ENCODE peak calls at places on chromosomes 2 and 18, in seven cellular contexts. F is mammary epithelial cell, C is GM23248, D is endothelial cell of umbilical vein, P is hepatocyte, Y is keratinocyte, N is astrocyte. M is an unnamed sample.
A peak's percentile ranks its signal among the peaks of the same experiment; 100 is the strongest.

GRCh38 chr2:11122380-11122779 is 32.9 kb upstream of the SLC66A3 start:
- DNase-seq in F (peak; percentile 50), C (no peak), D (no peak), P (no peak), Y (no peak), N (no peak), M (no peak)

GRCh38 chr2:127422631-127423475 is 4.6 kb downstream of the PROC start:
- DNase-seq in F (no peak), C (peak; percentile 39), D (peak; percentile 11), P (peak; percentile 76), Y (no peak), N (no peak), M (peak; percentile 79)

GRCh38 chr18:9870431-9871023 is 15.2 kb upstream of the TXNDC2 start:
- DNase-seq in F (no peak), C (no peak), D (no peak), P (no peak), Y (no peak), N (no peak), M (no peak)

GRCh38 chr18:10086458-10086857 is 172.6 kb downstream of the VAPA start:
- DNase-seq in F (peak; percentile 20), C (no peak), D (no peak), P (peak; percentile 24), Y (no peak), N (no peak), M (peak; percentile 69)

GRCh38 chr2:109129921-109130725 is 1.1 kb downstream of the SH3RF3 start:
- DNase-seq in F (no peak), C (peak; percentile 49), D (peak; percentile 47), P (no peak), Y (no peak), N (peak; percentile 7), M (peak; percentile 34)

GRCh38 chr18:63161032-63161727 is 158.4 kb downstream of the BCL2 start:
- DNase-seq in F (no peak), C (no peak), D (no peak), P (no peak), Y (no peak), N (no peak), M (no peak)

GRCh38 chr2:157825885-157826284 is 50.2 kb downstream of the ACVR1 start:
- DNase-seq in F (peak; percentile 93), C (peak; percentile 91), D (no peak), P (peak; percentile 63), Y (no peak), N (no peak), M (peak; percentile 7)

GRCh38 chr2:206432432-206433082 is 10.8 kb upstream of the ADAM23 start:
- DNase-seq in F (no peak), C (no peak), D (no peak), P (no peak), Y (no peak), N (no peak), M (no peak)

GRCh38 chr2:61619561-61619960 is 81.4 kb upstream of the XPO1 start:
- DNase-seq in F (no peak), C (no peak), D (no peak), P (no peak), Y (no peak), N (no peak), M (no peak)

GRCh38 chr2:44652701-44653100 is 288.8 kb upstream of the SIX3 start:
- DNase-seq in F (no peak), C (no peak), D (no peak), P (no peak), Y (no peak), N (no peak), M (peak; percentile 49)

GRCh38 chr2:102187191-102188150 is 648 bp downstream of the IL1RL2 start:
- DNase-seq in F (peak; percentile 30), C (peak; percentile 81), D (peak; percentile 40), P (peak; percentile 30), Y (no peak), N (peak; percentile 37), M (no peak)

GRCh38 chr2:88165604-88166003 is 4.5 kb upstream of the THNSL2 start:
- DNase-seq in F (no peak), C (no peak), D (no peak), P (no peak), Y (no peak), N (no peak), M (no peak)

GRCh38 chr2:169230204-169230603 is 132.1 kb downstream of the LRP2 start:
- DNase-seq in F (no peak), C (no peak), D (no peak), P (no peak), Y (no peak), N (no peak), M (no peak)

GRCh38 chr2:187500585-187501359 is 52.7 kb upstream of the CALCRL start:
- DNase-seq in F (no peak), C (peak; percentile 80), D (peak; percentile 76), P (peak; percentile 49), Y (no peak), N (peak; percentile 58), M (peak; percentile 43)

GRCh38 chr18:57885931-57886330 is 82.8 kb upstream of the ATP8B1 start:
- DNase-seq in F (peak; percentile 38), C (no peak), D (no peak), P (no peak), Y (no peak), N (no peak), M (no peak)

GRCh38 chr18:74534981-74535649 is 815 bp downstream of the CNDP1 start:
- DNase-seq in F (no peak), C (no peak), D (no peak), P (no peak), Y (no peak), N (no peak), M (no peak)

GRCh38 chr2:56981554-56981953 is 797.8 kb downstream of the CCDC85A start:
- DNase-seq in F (peak; percentile 2), C (peak; percentile 34), D (no peak), P (no peak), Y (no peak), N (peak; percentile 3), M (no peak)

GRCh38 chr2:41967426-41968181 is 80.2 kb upstream of the PKDCC start:
- DNase-seq in F (no peak), C (peak; percentile 69), D (peak; percentile 43), P (no peak), Y (no peak), N (peak; percentile 27), M (no peak)

GRCh38 chr2:30717081-30717650 is 90.1 kb downstream of the CAPN13 start:
- DNase-seq in F (no peak), C (no peak), D (no peak), P (no peak), Y (no peak), N (no peak), M (no peak)

GRCh38 chr18:78352905-78353304 is 626.7 kb upstream of the SALL3 start:
- DNase-seq in F (no peak), C (no peak), D (no peak), P (no peak), Y (no peak), N (no peak), M (peak; percentile 39)

GRCh38 chr2:205218056-205218455 is 464.2 kb upstream of the NRP2 start:
- DNase-seq in F (no peak), C (peak; percentile 50), D (no peak), P (no peak), Y (no peak), N (peak; percentile 19), M (no peak)

GRCh38 chr2:163737169-163737439 is 1.3 kb upstream of the FIGN start:
- DNase-seq in F (no peak), C (no peak), D (no peak), P (no peak), Y (no peak), N (no peak), M (no peak)

GRCh38 chr2:163734911-163735691 is 707 bp downstream of the FIGN start:
- DNase-seq in F (peak; percentile 20), C (peak; percentile 55), D (peak; percentile 64), P (no peak), Y (no peak), N (no peak), M (peak; percentile 60)

GRCh38 chr2:163735692-163736432 is at the start of gene FIGN:
- DNase-seq in F (peak; percentile 77), C (peak; percentile 91), D (peak; percentile 91), P (peak; percentile 86), Y (no peak), N (peak; percentile 85), M (peak; percentile 94)

GRCh38 chr2:163736433-163737168 is 793 bp upstream of the FIGN start:
- DNase-seq in F (peak; percentile 22), C (peak; percentile 66), D (peak; percentile 53), P (peak; percentile 78), Y (no peak), N (no peak), M (peak; percentile 92)

GRCh38 chr2:163737563-163737962 is 1.8 kb upstream of the FIGN start:
- DNase-seq in F (no peak), C (no peak), D (no peak), P (no peak), Y (no peak), N (no peak), M (no peak)
- TF ChIP-seq EZH2 in F (no peak), C (no peak), D (no peak), P (no peak), Y (no peak), N (no peak), M (no peak)

GRCh38 chr2:38535745-38536506 is 66.8 kb downstream of the HNRNPLL start:
- DNase-seq in F (peak; percentile 53), C (peak; percentile 87), D (peak; percentile 75), P (peak; percentile 91), Y (no peak), N (no peak), M (peak; percentile 93)
- TF ChIP-seq EZH2 in F (no peak), C (no peak), D (no peak), P (no peak), Y (no peak), N (no peak), M (no peak)

DNA sequence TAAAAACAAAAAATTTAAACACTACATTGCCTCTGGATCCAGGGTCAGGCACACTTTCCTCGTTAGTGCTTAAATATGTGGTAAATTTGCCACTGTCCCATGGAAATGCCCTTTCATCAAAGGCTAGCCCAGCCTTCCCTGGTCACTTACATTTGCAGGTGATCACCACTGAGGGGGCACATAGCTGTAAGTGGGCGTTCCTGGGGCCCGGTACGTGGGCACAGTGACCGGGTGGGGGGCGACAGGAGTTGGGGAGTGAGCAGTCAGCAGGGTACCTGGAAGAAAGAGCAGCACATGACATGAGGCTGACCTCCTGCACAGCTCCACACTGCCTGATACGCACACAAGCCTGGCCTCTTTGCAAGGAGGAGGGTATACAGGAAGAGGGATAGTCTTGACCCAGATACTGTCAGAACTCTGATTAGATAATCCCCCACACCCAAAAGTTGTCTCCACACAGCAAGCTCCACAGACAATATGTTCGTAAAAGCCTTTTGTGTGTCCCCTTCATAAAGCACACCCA is 40.5 kb downstream of the FAM168B start:
- DNase-seq in F (no peak), C (no peak), D (no peak), P (no peak), Y (no peak), N (no peak), M (no peak)
- TF ChIP-seq EZH2 in F (no peak), C (no peak), D (no peak), P (no peak), Y (no peak), N (no peak), M (no peak)

GRCh38 chr2:46075848-46076247 is 221.4 kb upstream of the EPAS1 start:
- DNase-seq in F (no peak), C (peak; percentile 45), D (no peak), P (no peak), Y (no peak), N (peak; percentile 23), M (no peak)
- TF ChIP-seq EZH2 in F (no peak), C (no peak), D (no peak), P (no peak), Y (no peak), N (no peak), M (no peak)

GRCh38 chr2:197804758-197805597 is 585 bp downstream of the PLCL1 start:
- DNase-seq in F (no peak), C (peak; percentile 64), D (peak; percentile 61), P (peak; percentile 32), Y (no peak), N (no peak), M (peak; percentile 52)
- TF ChIP-seq EZH2 in F (no peak), C (no peak), D (no peak), P (peak; percentile 68), Y (no peak), N (peak; percentile 81), M (peak; percentile 69)